ENCODE peak calls at places on chromosome 18, in ten cellular contexts. G is RWPE2, L is upper lobe of right lung, Q is endodermal cell, K is testis, A is trophoblast cell, O is A549, V is left lung, N is lung, U is DND-41. J is an unnamed sample. For H3K4me1, the result is how much of the 10 kb centered on the place peaks cover.

GRCh38 chr18:49898421-49898820 is 85.1 kb upstream of the ACAA2 start:
- DNase-seq in Q (peak), U (peak), V (peak), O (peak), L (no peak), N (peak), G (no peak), A (peak), K (peak), J (peak)

GRCh38 chr18:44708451-44709083 is 27.9 kb downstream of the SETBP1 start:
- DNase-seq in L (no peak), N (no peak), Q (no peak), U (no peak), G (no peak), K (peak), A (no peak), V (no peak), O (no peak), J (peak)

GRCh38 chr18:21741511-21742322 is 1.1 kb downstream of the MIB1 start:
- DNase-seq in K (peak), G (no peak), A (no peak), Q (peak), N (no peak), L (peak), U (peak), V (peak), O (no peak), J (peak)

GRCh38 chr18:25873833-25874232 is 216.6 kb downstream of the SS18 start:
- DNase-seq in U (no peak), G (no peak), N (no peak), A (peak), K (no peak), L (no peak), Q (no peak), O (no peak), V (no peak), J (no peak)

GRCh38 chr18:74082476-74083070 is 65.1 kb downstream of the FBXO15 start:
- DNase-seq in G (no peak), A (no peak), N (no peak), U (peak), K (peak), V (peak), L (peak), O (peak), Q (peak), J (no peak)

GRCh38 chr18:6251084-6251483 is 163.6 kb downstream of the L3MBTL4 start:
- DNase-seq in L (no peak), Q (no peak), K (no peak), V (no peak), O (no peak), U (no peak), G (no peak), N (no peak), A (no peak), J (no peak)

GRCh38 chr18:848062-848795 is 36.2 kb upstream of the YES1 start:
- DNase-seq in N (no peak), O (no peak), V (no peak), U (no peak), A (no peak), L (no peak), K (no peak), Q (no peak), G (no peak), J (no peak)

GRCh38 chr18:58241877-58242276 is 197.9 kb downstream of the NEDD4L start:
- DNase-seq in O (no peak), K (no peak), A (no peak), V (no peak), L (no peak), G (no peak), U (no peak), Q (no peak), N (no peak), J (no peak)

GRCh38 chr18:7789853-7790552 is 222.9 kb downstream of the PTPRM start:
- DNase-seq in Q (peak), G (no peak), O (peak), U (no peak), A (no peak), K (no peak), L (no peak), N (no peak), V (no peak), J (no peak)

GRCh38 chr18:23918395-23919032 is 96.0 kb upstream of the TTC39C start:
- DNase-seq in K (peak), Q (peak), V (peak), O (peak), N (peak), A (peak), U (peak), G (no peak), L (peak), J (peak)

GRCh38 chr18:76351961-76352581 is 143.0 kb downstream of the ZNF516 start:
- DNase-seq in Q (no peak), G (no peak), O (peak), A (no peak), N (peak), L (peak), V (peak), U (no peak), K (peak), J (peak)

GRCh38 chr18:22346342-22346967 is 71.3 kb downstream of the CTAGE1 start:
- DNase-seq in L (no peak), G (no peak), U (no peak), V (peak), A (no peak), Q (no peak), N (peak), O (no peak), K (peak), J (peak)

GRCh38 chr18:72638353-72638752 is 94.2 kb upstream of the CBLN2 start:
- DNase-seq in G (no peak), N (no peak), A (no peak), L (no peak), O (no peak), K (no peak), Q (no peak), U (no peak), V (no peak), J (no peak)

GRCh38 chr18:52334896-52335295 is 5.1 kb upstream of the DCC start:
- DNase-seq in U (no peak), V (no peak), Q (no peak), G (no peak), A (no peak), K (no peak), N (no peak), L (no peak), O (no peak), J (no peak)

GRCh38 chr18:6732952-6733351 is 3.4 kb downstream of the ARHGAP28 start:
- DNase-seq in K (no peak), V (no peak), L (no peak), G (no peak), U (no peak), A (no peak), Q (no peak), O (no peak), N (no peak), J (no peak)

GRCh38 chr18:68466714-68467113 is 248.2 kb downstream of the TMX3 start:
- DNase-seq in N (no peak), A (no peak), G (no peak), O (no peak), U (no peak), V (no peak), Q (no peak), K (no peak), L (no peak), J (no peak)

GRCh38 chr18:59835656-59836379 is 64.0 kb upstream of the PMAIP1 start:
- DNase-seq in U (no peak), V (no peak), G (no peak), N (no peak), O (no peak), K (no peak), Q (peak), A (no peak), L (no peak), J (no peak)

GRCh38 chr18:10285283-10285640 is 169.2 kb upstream of the APCDD1 start:
- DNase-seq in O (no peak), L (no peak), U (no peak), K (no peak), V (no peak), G (no peak), Q (no peak), N (no peak), A (no peak), J (no peak)

GRCh38 chr18:66136039-66136438 is 385.2 kb downstream of the CDH7 start:
- DNase-seq in U (no peak), K (no peak), O (no peak), V (no peak), L (no peak), Q (no peak), A (no peak), G (no peak), N (no peak), J (no peak)

GRCh38 chr18:48396561-48396960 is 12.6 kb downstream of the ZBTB7C start:
- DNase-seq in Q (no peak), G (no peak), L (no peak), O (no peak), K (no peak), N (no peak), A (no peak), U (no peak), V (no peak), J (no peak)

GRCh38 chr18:24400587-24400986 is 3.0 kb upstream of the OSBPL1A start:
- DNase-seq in K (no peak), L (no peak), V (no peak), G (no peak), U (no peak), Q (no peak), O (no peak), N (no peak), A (no peak), J (no peak)

DNA sequence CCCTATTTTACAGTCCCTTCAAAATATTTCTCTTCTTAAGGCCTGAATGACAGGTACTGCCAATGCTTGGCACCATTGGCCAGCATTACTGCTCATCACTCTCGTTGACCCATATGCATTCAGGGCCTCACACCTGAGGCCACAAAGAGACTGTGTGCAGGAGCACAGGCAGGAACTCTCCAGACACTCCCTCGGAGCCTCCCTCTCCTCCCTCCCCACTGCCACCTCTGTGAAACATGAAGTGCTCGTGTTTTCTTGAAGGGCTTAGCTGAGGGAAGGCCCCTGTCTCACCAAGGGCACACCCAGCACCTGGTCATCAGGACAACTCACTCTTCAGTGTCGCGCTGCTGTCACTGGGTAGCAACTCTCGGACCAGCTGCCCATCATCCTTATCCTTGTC is 85.3 kb downstream of the LOXHD1 start:
- DNase-seq in O (no peak), V (no peak), A (no peak), K (no peak), L (no peak), N (no peak), U (no peak), G (no peak), Q (no peak), J (no peak)
- H3K4me1 ChIP-seq in O (under half), V (under half), A (under half), K (under half), L (under half), N (under half), U (under half), G (under half), Q (under half), J (under half)

DNA sequence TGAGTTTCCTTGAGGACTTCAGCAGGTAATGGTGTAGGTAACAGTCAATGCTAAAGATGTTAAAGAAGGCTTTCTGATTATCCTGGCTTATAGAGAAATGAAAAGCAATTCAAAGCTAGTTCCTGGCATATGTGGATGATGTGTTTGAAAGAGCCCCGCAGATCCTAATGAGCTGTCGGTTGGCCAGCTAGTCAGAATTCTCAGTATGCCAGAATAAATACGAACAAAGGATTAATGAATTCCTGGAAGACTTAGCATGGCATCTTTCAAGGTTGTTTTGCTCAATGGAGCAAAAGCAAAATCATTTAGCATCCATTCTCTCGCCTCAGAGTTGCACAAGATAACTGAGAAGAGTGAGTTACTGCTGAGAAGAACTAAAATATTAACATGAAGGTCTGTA is 307.6 kb downstream of the RIT2 start:
- DNase-seq in Q (no peak), O (no peak), N (no peak), U (no peak), G (no peak), A (no peak), V (no peak), L (no peak), K (no peak), J (no peak)
- H3K4me3 ChIP-seq in Q (peak), O (no peak), N (no peak), U (no peak), G (no peak), A (no peak), V (no peak), L (no peak), K (no peak), J (no peak)

GRCh38 chr18:55510809-55511208 is 77.2 kb downstream of the TCF4 start:
- DNase-seq in G (no peak), L (no peak), U (no peak), K (no peak), Q (no peak), O (no peak), N (no peak), A (no peak), V (no peak), J (no peak)
- H3K4me1 ChIP-seq in G (under half), L (under half), U (under half), K (under half), Q (under half), O (under half), N (under half), A (under half), V (under half), J (under half)

GRCh38 chr18:3514312-3515216 is 64.6 kb downstream of the TGIF1 start:
- DNase-seq in A (peak), N (no peak), G (no peak), Q (no peak), V (no peak), K (no peak), U (no peak), O (no peak), L (no peak), J (no peak)

GRCh38 chr18:3524706-3525105 is 74.7 kb downstream of the TGIF1 start:
- DNase-seq in Q (no peak), A (peak), U (no peak), V (no peak), G (no peak), N (no peak), K (no peak), O (no peak), L (no peak), J (no peak)

GRCh38 chr18:3525870-3526420 is 76.0 kb downstream of the TGIF1 start:
- DNase-seq in G (no peak), V (no peak), K (peak), N (no peak), O (no peak), L (no peak), A (no peak), U (peak), Q (peak), J (no peak)

DNA sequence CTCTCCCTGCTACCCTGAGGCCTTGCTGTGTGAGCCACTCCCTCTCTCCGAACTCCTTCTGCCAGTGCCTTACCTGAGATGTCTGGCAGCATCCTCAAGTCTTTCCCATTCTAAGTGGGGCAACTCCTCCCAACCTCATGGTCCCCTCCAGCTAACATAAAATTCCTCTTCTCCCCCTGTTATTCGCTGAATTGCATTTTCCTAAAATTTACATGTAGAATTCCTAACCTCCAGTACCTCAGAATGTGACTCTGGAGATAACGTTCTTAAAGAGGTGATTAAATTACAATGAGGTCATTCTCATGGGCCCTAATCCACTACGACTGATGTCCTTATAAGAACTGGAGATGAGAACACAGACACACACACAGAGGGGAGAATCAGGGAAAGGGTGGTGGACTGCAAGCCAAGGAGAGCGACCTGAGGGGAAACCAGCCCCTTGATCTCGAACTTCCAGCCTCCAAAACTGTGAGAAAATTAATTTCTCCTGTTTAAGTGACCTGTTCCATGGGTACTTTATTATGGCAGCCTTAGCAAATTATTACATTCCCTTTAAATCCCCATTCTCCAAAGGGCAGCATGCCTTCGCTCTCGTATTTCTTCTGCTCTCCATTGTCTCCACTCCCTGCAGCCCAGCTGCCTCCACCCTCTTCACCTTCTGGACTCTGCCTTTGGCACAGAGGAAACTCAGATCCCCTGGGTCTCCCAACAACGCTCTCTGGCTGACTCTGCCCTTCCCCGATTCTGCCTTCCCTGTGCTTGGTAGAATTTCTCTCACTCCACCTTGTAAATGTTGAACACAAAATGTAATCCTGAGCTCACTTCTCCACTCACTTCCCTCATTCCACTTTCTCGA is 70.5 kb downstream of the TGIF1 start:
- DNase-seq in O (no peak), L (no peak), A (no peak), K (no peak), G (no peak), U (no peak), Q (no peak), N (no peak), V (no peak), J (no peak)
- H3K4me3 ChIP-seq in O (no peak), L (no peak), A (no peak), K (no peak), G (no peak), U (no peak), Q (peak), N (no peak), V (no peak), J (no peak)

DNA sequence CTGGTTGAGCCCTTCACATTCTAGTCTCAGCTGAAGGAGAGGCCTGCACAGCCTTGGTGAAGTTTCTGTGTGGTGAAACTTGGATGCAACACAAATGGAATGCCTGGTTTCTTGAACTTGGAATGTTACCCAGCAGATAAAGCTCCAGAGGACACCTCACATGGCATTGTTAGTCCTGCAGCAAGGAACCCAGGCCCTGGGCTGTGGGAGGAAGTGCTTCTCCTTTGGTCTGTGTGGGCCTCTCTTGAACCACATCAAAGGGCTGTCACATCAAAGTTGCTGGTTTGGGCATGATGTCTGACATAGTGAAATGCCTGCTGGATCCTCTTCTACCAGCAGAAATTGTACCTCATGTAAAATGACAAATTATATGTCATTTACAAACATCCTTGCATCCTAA is 198.5 kb downstream of the FHOD3 start:
- DNase-seq in V (no peak), U (peak), Q (no peak), K (no peak), O (no peak), A (peak), N (no peak), L (no peak), G (no peak), J (no peak)
- H3K4me1 ChIP-seq in V (under half), U (under half), Q (under half), K (under half), O (under half), A (under half), N (under half), L (under half), G (under half), J (under half)

GRCh38 chr18:2572892-2573291 is 1.5 kb downstream of the NDC80 start:
- DNase-seq in A (no peak), K (no peak), G (no peak), U (no peak), L (no peak), N (no peak), V (no peak), Q (no peak), O (no peak), J (no peak)

GRCh38 chr18:2572144-2572682 is 856 bp downstream of the NDC80 start:
- DNase-seq in L (no peak), O (no peak), G (no peak), K (no peak), U (no peak), A (no peak), V (no peak), Q (no peak), N (no peak), J (no peak)

GRCh38 chr18:2571200-2572143 is at the start of the genes METTL4 and NDC80:
- DNase-seq in K (peak), A (peak), L (peak), U (peak), Q (peak), O (peak), G (peak), N (peak), V (peak), J (peak)

GRCh38 chr18:2570772-2571199 is 519 bp downstream of the METTL4 start:
- DNase-seq in V (peak), O (peak), N (peak), U (peak), L (peak), A (peak), G (peak), Q (peak), K (peak), J (peak)

GRCh38 chr18:2573408-2573807 is 2.1 kb downstream of the NDC80 start:
- DNase-seq in Q (no peak), L (no peak), V (no peak), A (no peak), O (no peak), N (no peak), K (no peak), G (no peak), U (no peak), J (no peak)
- H3K4me3 ChIP-seq in Q (peak), L (no peak), V (no peak), A (no peak), O (peak), N (no peak), K (no peak), G (peak), U (peak), J (no peak)

DNA sequence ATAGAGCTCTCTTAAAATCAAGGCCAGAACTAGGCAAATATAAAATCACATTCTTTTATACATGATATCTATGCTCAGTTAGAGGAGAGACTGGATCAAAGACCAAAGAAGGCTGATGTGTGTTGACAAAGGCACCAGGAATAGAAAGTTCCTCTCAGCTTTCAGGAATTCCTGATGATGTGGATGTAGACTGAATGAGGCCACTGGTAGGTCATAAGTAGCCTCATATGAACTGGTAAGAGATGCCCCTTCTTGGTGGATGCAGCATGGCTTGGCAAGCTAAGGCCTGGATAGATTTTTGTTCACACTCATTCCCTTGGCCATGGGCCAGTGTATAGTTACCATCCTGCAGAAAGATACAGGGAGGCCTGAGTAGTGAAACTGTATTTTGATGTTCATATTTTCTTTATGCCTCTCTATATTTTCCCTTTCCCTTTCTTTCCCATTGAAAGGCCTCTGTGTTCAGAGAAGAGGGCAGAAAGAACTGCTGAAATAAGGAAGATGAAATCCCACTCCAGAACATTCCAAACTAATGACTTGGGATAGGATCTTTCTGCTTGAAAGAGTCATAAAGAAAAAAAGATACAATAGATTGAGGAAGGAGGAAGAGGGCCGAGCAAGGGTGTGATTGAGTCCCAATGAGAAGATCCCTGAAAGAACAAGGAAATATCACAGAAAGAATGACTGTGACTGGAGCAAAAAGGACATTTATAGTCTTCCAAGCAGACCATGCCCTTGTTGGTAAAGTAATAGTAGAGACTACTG is 2182.7 kb upstream of the PIK3C3 start:
- DNase-seq in U (no peak), G (no peak), L (no peak), N (no peak), K (no peak), V (no peak), Q (no peak), A (no peak), O (no peak), J (no peak)
- H3K4me1 ChIP-seq in U (under half), G (under half), L (under half), N (under half), K (under half), V (under half), Q (under half), A (under half), O (under half), J (under half)

GRCh38 chr18:13381907-13382682 is 163.5 kb downstream of the LDLRAD4 start:
- DNase-seq in V (peak), L (peak), Q (no peak), U (no peak), K (peak), O (no peak), N (peak), G (no peak), A (no peak), J (peak)
- H3K4me3 ChIP-seq in V (peak), L (peak), Q (no peak), U (no peak), K (no peak), O (no peak), N (no peak), G (no peak), A (no peak), J (peak)